ENCODE peak calls at places on chromosomes 12 and 14, in six cellular contexts. One of them, this sample, is unnamed.

GRCh38 chr12:52199294-52199920 is 7.6 kb upstream of the KRT80 start:
- DNase-seq in IMR-90: no peak
- DNase-seq in stomach: no peak
- DNase-seq in HCT116: no peak
- DNase-seq in H54: no peak
- DNase-seq in adrenal gland: no peak
- DNase-seq in this sample: no peak

GRCh38 chr12:10505620-10506019 is at the start of gene EIF2S3B:
- DNase-seq in HCT116: no peak
- DNase-seq in adrenal gland: no peak
- DNase-seq in stomach: no peak
- DNase-seq in H54: no peak
- DNase-seq in IMR-90: no peak
- DNase-seq in this sample: no peak

GRCh38 chr12:54683388-54683787 is 35.2 kb upstream of the DCD start:
- DNase-seq in adrenal gland: no peak
- DNase-seq in IMR-90: no peak
- DNase-seq in HCT116: no peak
- DNase-seq in H54: no peak
- DNase-seq in stomach: no peak
- DNase-seq in this sample: no peak

GRCh38 chr12:91139981-91140659 is 28.8 kb upstream of the LUM start:
- DNase-seq in HCT116: no peak
- DNase-seq in adrenal gland: no peak
- DNase-seq in stomach: no peak
- DNase-seq in H54: no peak
- DNase-seq in IMR-90: peak; percentile 95
- DNase-seq in this sample: no peak

GRCh38 chr12:16884056-16884455 is 278.1 kb upstream of the LMO3 start:
- DNase-seq in adrenal gland: no peak
- DNase-seq in IMR-90: no peak
- DNase-seq in H54: no peak
- DNase-seq in stomach: no peak
- DNase-seq in HCT116: no peak
- DNase-seq in this sample: no peak

GRCh38 chr12:30822385-30823139 is 67.8 kb upstream of the CAPRIN2 start:
- DNase-seq in IMR-90: peak; percentile 10
- DNase-seq in adrenal gland: peak; percentile 69
- DNase-seq in HCT116: no peak
- DNase-seq in H54: no peak
- DNase-seq in stomach: peak; percentile 79
- DNase-seq in this sample: peak; percentile 38

GRCh38 chr14:68583527-68584275 is 209.2 kb downstream of the ZFP36L1 start:
- DNase-seq in adrenal gland: no peak
- DNase-seq in stomach: no peak
- DNase-seq in HCT116: no peak
- DNase-seq in H54: no peak
- DNase-seq in IMR-90: no peak
- DNase-seq in this sample: no peak

GRCh38 chr12:123384994-123385376 is 1.1 kb downstream of the KMT5A start:
- DNase-seq in adrenal gland: no peak
- DNase-seq in stomach: no peak
- DNase-seq in IMR-90: peak; percentile 63
- DNase-seq in H54: peak; percentile 68
- DNase-seq in HCT116: no peak
- DNase-seq in this sample: peak; percentile 44

GRCh38 chr12:42410345-42410744 is 84.4 kb downstream of the PPHLN1 start:
- DNase-seq in IMR-90: no peak
- DNase-seq in H54: no peak
- DNase-seq in adrenal gland: no peak
- DNase-seq in stomach: no peak
- DNase-seq in HCT116: no peak
- DNase-seq in this sample: peak; percentile 8

GRCh38 chr14:90495357-90496276 is 98.8 kb downstream of the CALM1 start:
- DNase-seq in H54: peak; percentile 99
- DNase-seq in HCT116: no peak
- DNase-seq in stomach: peak; percentile 64
- DNase-seq in IMR-90: peak; percentile 75
- DNase-seq in adrenal gland: peak; percentile 64
- DNase-seq in this sample: peak; percentile 72

GRCh38 chr14:102964152-102964730 is 41.8 kb downstream of the AMN start:
- DNase-seq in H54: no peak
- DNase-seq in stomach: no peak
- DNase-seq in adrenal gland: no peak
- DNase-seq in HCT116: no peak
- DNase-seq in IMR-90: no peak
- DNase-seq in this sample: no peak

GRCh38 chr12:3951380-3952135 is 78.4 kb upstream of the PARP11 start:
- DNase-seq in adrenal gland: no peak
- DNase-seq in HCT116: no peak
- DNase-seq in H54: no peak
- DNase-seq in stomach: no peak
- DNase-seq in IMR-90: no peak
- DNase-seq in this sample: no peak

GRCh38 chr12:105409881-105410471 is 79.5 kb downstream of the C12orf75 start:
- DNase-seq in adrenal gland: peak; percentile 19
- DNase-seq in stomach: peak; percentile 26
- DNase-seq in HCT116: no peak
- DNase-seq in IMR-90: no peak
- DNase-seq in H54: no peak
- DNase-seq in this sample: no peak

GRCh38 chr12:126157575-126157966 is 1092.3 kb downstream of the AACS start:
- DNase-seq in IMR-90: no peak
- DNase-seq in stomach: no peak
- DNase-seq in HCT116: no peak
- DNase-seq in H54: no peak
- DNase-seq in adrenal gland: no peak
- DNase-seq in this sample: no peak

GRCh38 chr12:15538881-15539280 is 216.6 kb downstream of the PTPRO start:
- DNase-seq in IMR-90: no peak
- DNase-seq in stomach: no peak
- DNase-seq in H54: no peak
- DNase-seq in adrenal gland: no peak
- DNase-seq in HCT116: no peak
- DNase-seq in this sample: no peak

GRCh38 chr12:95532851-95533250 is 18.4 kb downstream of the USP44 start:
- DNase-seq in IMR-90: peak; percentile 53
- DNase-seq in stomach: no peak
- DNase-seq in HCT116: no peak
- DNase-seq in H54: no peak
- DNase-seq in adrenal gland: no peak
- DNase-seq in this sample: peak; percentile 31

GRCh38 chr12:81888961-81889360 is 129.8 kb upstream of the PPFIA2 start:
- DNase-seq in adrenal gland: no peak
- DNase-seq in IMR-90: no peak
- DNase-seq in HCT116: no peak
- DNase-seq in stomach: no peak
- DNase-seq in H54: no peak
- DNase-seq in this sample: no peak

GRCh38 chr14:28704153-28704552 is 62.4 kb upstream of the FOXG1 start:
- DNase-seq in adrenal gland: no peak
- DNase-seq in HCT116: no peak
- DNase-seq in IMR-90: no peak
- DNase-seq in H54: no peak
- DNase-seq in stomach: no peak
- DNase-seq in this sample: no peak

GRCh38 chr12:52054231-52054837 is 3.1 kb downstream of the NR4A1 start:
- DNase-seq in IMR-90: no peak
- DNase-seq in stomach: peak; percentile 62
- DNase-seq in H54: no peak
- DNase-seq in adrenal gland: no peak
- DNase-seq in HCT116: no peak
- DNase-seq in this sample: no peak

GRCh38 chr12:121004253-121004815 is 12.0 kb downstream of the C12orf43 start:
- DNase-seq in H54: no peak
- DNase-seq in adrenal gland: no peak
- DNase-seq in stomach: peak; percentile 66
- DNase-seq in HCT116: no peak
- DNase-seq in IMR-90: no peak
- DNase-seq in this sample: no peak

GRCh38 chr12:132204064-132204821 is 60.0 kb downstream of the NOC4L start:
- DNase-seq in IMR-90: no peak
- DNase-seq in H54: no peak
- DNase-seq in HCT116: no peak
- DNase-seq in adrenal gland: no peak
- DNase-seq in stomach: no peak
- DNase-seq in this sample: no peak

GRCh38 chr14:98103705-98104104 is 1168.3 kb downstream of the BCL11B start:
- DNase-seq in IMR-90: no peak
- DNase-seq in adrenal gland: no peak
- DNase-seq in stomach: no peak
- DNase-seq in HCT116: no peak
- DNase-seq in H54: no peak
- DNase-seq in this sample: no peak

GRCh38 chr14:61887628-61888027 is 125.4 kb downstream of the SNAPC1 start:
- DNase-seq in adrenal gland: no peak
- DNase-seq in H54: no peak
- DNase-seq in IMR-90: no peak
- DNase-seq in HCT116: no peak
- DNase-seq in stomach: no peak
- DNase-seq in this sample: no peak

DNA sequence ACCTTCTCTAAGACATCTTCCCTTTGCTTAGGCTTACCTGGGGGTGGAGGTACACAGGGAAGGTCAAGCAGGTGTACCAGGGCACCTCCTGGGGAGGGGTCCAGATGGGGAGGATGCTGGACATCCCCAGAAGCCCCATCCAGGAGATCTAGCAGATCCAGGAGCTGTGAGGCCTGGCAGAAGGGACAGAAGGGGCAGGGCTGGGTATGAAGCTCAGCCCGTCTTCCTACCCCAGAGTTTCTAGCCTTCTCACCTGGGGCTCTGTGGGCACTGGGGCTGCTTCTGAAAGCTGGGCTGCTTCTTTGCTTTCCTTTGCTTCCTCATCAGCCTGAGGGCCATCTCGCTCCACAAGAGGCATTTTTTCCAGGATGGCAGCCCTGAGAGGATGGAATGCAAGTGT is 5.2 kb downstream of the THTPA start:
- DNase-seq in stomach: no peak
- DNase-seq in IMR-90: no peak
- DNase-seq in H54: no peak
- DNase-seq in adrenal gland: no peak
- DNase-seq in HCT116: no peak
- DNase-seq in this sample: no peak
- TF ChIP-seq POLR2A in stomach: no peak
- TF ChIP-seq POLR2A in IMR-90: no peak
- TF ChIP-seq POLR2A in H54: no peak
- TF ChIP-seq POLR2A in adrenal gland: no peak
- TF ChIP-seq POLR2A in HCT116: no peak
- TF ChIP-seq POLR2A in this sample: no peak

GRCh38 chr14:22882529-22883190 is 362 bp upstream of the REM2 start:
- DNase-seq in H54: peak; percentile 43
- DNase-seq in IMR-90: peak; percentile 46
- DNase-seq in adrenal gland: peak; percentile 45
- DNase-seq in stomach: peak; percentile 50
- DNase-seq in HCT116: peak; percentile 39
- DNase-seq in this sample: peak; percentile 50

GRCh38 chr14:22885975-22886374 is 3.0 kb downstream of the REM2 start:
- DNase-seq in H54: no peak
- DNase-seq in stomach: no peak
- DNase-seq in IMR-90: no peak
- DNase-seq in HCT116: no peak
- DNase-seq in adrenal gland: no peak
- DNase-seq in this sample: no peak

GRCh38 chr14:22882064-22882463 is 958 bp upstream of the REM2 start:
- DNase-seq in H54: no peak
- DNase-seq in IMR-90: no peak
- DNase-seq in HCT116: no peak
- DNase-seq in stomach: no peak
- DNase-seq in adrenal gland: no peak
- DNase-seq in this sample: no peak

GRCh38 chr14:22884721-22885523 is 1.9 kb downstream of the REM2 start:
- DNase-seq in HCT116: no peak
- DNase-seq in IMR-90: no peak
- DNase-seq in adrenal gland: no peak
- DNase-seq in H54: no peak
- DNase-seq in stomach: no peak
- DNase-seq in this sample: no peak

DNA sequence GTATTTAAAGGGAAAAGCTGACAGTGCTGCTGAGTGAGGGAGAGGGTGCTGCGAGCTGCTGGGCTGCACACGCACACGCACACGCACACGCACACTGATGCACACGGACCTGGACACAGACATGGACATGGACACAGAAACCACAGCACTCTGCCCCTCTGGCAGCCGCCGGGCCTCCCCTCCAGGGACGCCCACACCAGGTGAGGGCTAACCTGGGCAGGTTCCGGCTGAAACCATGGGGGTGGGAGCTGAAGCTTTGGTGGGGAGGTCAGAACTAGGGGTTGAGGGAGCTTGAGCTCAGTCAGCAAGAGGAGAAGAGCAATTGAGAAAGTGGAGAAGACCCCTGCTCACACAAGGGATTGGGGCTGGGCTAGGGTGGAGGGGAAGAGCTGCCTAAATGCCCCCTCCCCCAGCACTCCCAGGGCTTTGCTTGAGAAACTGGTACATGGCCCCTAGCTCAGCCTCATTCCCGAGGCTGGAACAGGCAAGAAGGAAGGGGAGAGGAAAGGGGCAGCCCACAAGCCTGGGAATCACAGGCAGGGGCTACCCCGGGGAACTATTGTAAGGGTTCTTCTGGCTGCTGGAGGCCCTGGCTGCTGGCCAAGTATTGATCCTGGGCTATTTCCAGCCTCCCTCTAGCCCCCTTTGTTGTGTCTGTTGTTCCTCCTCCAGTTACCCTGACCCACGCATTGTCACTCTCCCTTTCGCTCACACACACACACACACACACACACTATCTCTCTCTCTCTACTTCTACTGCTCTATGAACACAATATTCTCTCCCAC is at the start of gene REM2:
- DNase-seq in H54: no peak
- DNase-seq in IMR-90: no peak
- DNase-seq in stomach: no peak
- DNase-seq in HCT116: no peak
- DNase-seq in adrenal gland: no peak
- DNase-seq in this sample: no peak
- TF ChIP-seq POLR2A in H54: no peak
- TF ChIP-seq POLR2A in IMR-90: no peak
- TF ChIP-seq POLR2A in stomach: no peak
- TF ChIP-seq POLR2A in HCT116: no peak
- TF ChIP-seq POLR2A in adrenal gland: no peak
- TF ChIP-seq POLR2A in this sample: no peak

DNA sequence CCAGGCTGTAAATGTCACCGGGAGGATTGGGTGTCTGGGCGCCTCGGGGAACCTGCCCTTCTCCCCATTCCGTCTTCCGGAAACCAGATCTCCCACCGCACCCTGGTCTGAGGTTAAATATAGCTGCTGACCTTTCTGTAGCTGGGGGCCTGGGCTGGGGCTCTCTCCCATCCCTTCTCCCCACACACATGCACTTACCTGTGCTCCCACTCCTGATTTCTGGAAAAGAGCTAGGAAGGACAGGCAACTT is 1.3 kb downstream of the GAPDH start:
- DNase-seq in adrenal gland: no peak
- DNase-seq in HCT116: no peak
- DNase-seq in IMR-90: no peak
- DNase-seq in stomach: no peak
- DNase-seq in H54: no peak
- DNase-seq in this sample: no peak
- TF ChIP-seq POLR2A in adrenal gland: no peak
- TF ChIP-seq POLR2A in HCT116: no peak
- TF ChIP-seq POLR2A in IMR-90: no peak
- TF ChIP-seq POLR2A in stomach: no peak
- TF ChIP-seq POLR2A in H54: no peak
- TF ChIP-seq POLR2A in this sample: no peak

GRCh38 chr12:49967042-49967776 is 5.5 kb downstream of the AQP5 start:
- DNase-seq in adrenal gland: peak; percentile 88
- DNase-seq in stomach: peak; percentile 95
- DNase-seq in IMR-90: peak; percentile 78
- DNase-seq in HCT116: peak; percentile 71
- DNase-seq in H54: peak; percentile 90
- DNase-seq in this sample: peak; percentile 89
- TF ChIP-seq POLR2A in adrenal gland: no peak
- TF ChIP-seq POLR2A in stomach: no peak
- TF ChIP-seq POLR2A in IMR-90: peak; percentile 35
- TF ChIP-seq POLR2A in HCT116: no peak
- TF ChIP-seq POLR2A in H54: peak; percentile 11
- TF ChIP-seq POLR2A in this sample: no peak